ENCODE peak calls at places on chromosomes 16 and 17, in eight cellular contexts. T is epithelial cell of esophagus; C is Caki2; A is stimulated activated CD4-positive, alpha-beta T cell treated with anti-CD3 and anti-CD28 coated beads, TNF-alpha, amount 100 ng/mL, for 4 hours; V is progenitor cell of endocrine pancreas; M is GM12891; Q is neural crest cell; F is KG1. X is an unnamed sample.

GRCh38 chr16:81697886-81698635 is 81.0 kb upstream of the PLCG2 start:
- DNase-seq in T (no peak), C (no peak), A (no peak), V (no peak), M (no peak), Q (peak), F (no peak), X (no peak)

GRCh38 chr16:74738134-74738541 is 36.5 kb downstream of the FA2H start:
- DNase-seq in T (peak), C (peak), A (no peak), V (no peak), M (no peak), Q (no peak), F (no peak), X (no peak)

GRCh38 chr16:54236761-54237160 is 49.8 kb downstream of the IRX3 start:
- DNase-seq in T (no peak), C (no peak), A (no peak), V (no peak), M (no peak), Q (no peak), F (no peak), X (no peak)

GRCh38 chr17:18954321-18954720 is 2.4 kb downstream of the SLC5A10 start:
- DNase-seq in T (no peak), C (no peak), A (no peak), V (no peak), M (no peak), Q (no peak), F (no peak), X (no peak)

GRCh38 chr17:4436381-4436780 is 2.6 kb downstream of the SPNS3 start:
- DNase-seq in T (no peak), C (no peak), A (no peak), V (no peak), M (no peak), Q (no peak), F (no peak), X (no peak)

GRCh38 chr16:4664538-4665418 is 28.6 kb upstream of the NUDT16L1 start:
- DNase-seq in T (peak), C (no peak), A (peak), V (no peak), M (peak), Q (no peak), F (peak), X (peak)

GRCh38 chr16:20916289-20916688 is 15.7 kb downstream of the LYRM1 start:
- DNase-seq in T (no peak), C (no peak), A (no peak), V (no peak), M (no peak), Q (no peak), F (no peak), X (no peak)

GRCh38 chr16:74984194-74984669 is 691 bp downstream of the WDR59 start:
- DNase-seq in T (peak), C (peak), A (no peak), V (peak), M (no peak), Q (no peak), F (no peak), X (no peak)

GRCh38 chr17:67452681-67453554 is 75.8 kb downstream of the PITPNC1 start:
- DNase-seq in T (no peak), C (no peak), A (no peak), V (no peak), M (no peak), Q (no peak), F (no peak), X (peak)

X was measured in GM13977.